ENCODE peak calls at places on chromosome 15, in five cellular contexts. E is small intestine; S is mucosa of descending colon; M is fibroblast of lung; K is CD8-positive, alpha-beta T cell. O is an unnamed sample.

GRCh38 chr15:92619380-92620101 is 36.0 kb downstream of the FAM174B start:
- DNase-seq in K (no peak), E (no peak), S (no peak), M (peak; percentile 89), O (peak; percentile 67)

GRCh38 chr15:66703540-66703941 is 1.5 kb downstream of the SMAD6 start:
- DNase-seq in M (peak; percentile 39), S (peak; percentile 66), K (no peak), E (no peak), O (no peak)

GRCh38 chr15:99139276-99139675 is 34.4 kb downstream of the SYNM start:
- DNase-seq in E (no peak), M (no peak), S (no peak), K (no peak), O (no peak)

GRCh38 chr15:75031773-75032302 is 8.4 kb downstream of the PPCDC start:
- DNase-seq in K (no peak), E (no peak), S (no peak), M (no peak), O (no peak)

GRCh38 chr15:57329582-57330367 is 46.5 kb upstream of the CGNL1 start:
- DNase-seq in S (no peak), E (no peak), M (no peak), K (no peak), O (no peak)

GRCh38 chr15:51382787-51383186 is 41.3 kb downstream of the GLDN start:
- DNase-seq in E (peak; percentile 18), S (no peak), K (no peak), M (peak; percentile 61), O (no peak)

GRCh38 chr15:41894791-41895463 is 1.1 kb upstream of the SPTBN5 start:
- DNase-seq in E (peak; percentile 57), S (peak; percentile 89), K (peak; percentile 88), M (peak; percentile 68), O (peak; percentile 13)

GRCh38 chr15:31379042-31379441 is 52.4 kb downstream of the KLF13 start:
- DNase-seq in E (no peak), S (no peak), K (no peak), M (no peak), O (no peak)

GRCh38 chr15:62857411-62857853 is 185.1 kb upstream of the TPM1 start:
- DNase-seq in S (no peak), E (no peak), K (no peak), M (no peak), O (no peak)

GRCh38 chr15:89125038-89125826 is 37.0 kb downstream of the ABHD2 start:
- DNase-seq in K (no peak), M (no peak), S (no peak), E (no peak), O (no peak)

GRCh38 chr15:100123611-100124010 is 218.2 kb downstream of the ADAMTS17 start:
- DNase-seq in S (no peak), K (no peak), M (peak; percentile 28), E (no peak), O (no peak)

GRCh38 chr15:79442911-79443310 is 10.8 kb downstream of the MINAR1 start:
- DNase-seq in K (no peak), M (no peak), S (no peak), E (no peak), O (no peak)

GRCh38 chr15:88299502-88299901 is 43.0 kb upstream of the NTRK3 start:
- DNase-seq in E (no peak), K (no peak), M (no peak), S (no peak), O (no peak)

GRCh38 chr15:76160426-76161152 is 100.8 kb downstream of the TMEM266 start:
- DNase-seq in S (no peak), E (no peak), M (no peak), K (no peak), O (no peak)

GRCh38 chr15:76158250-76158649 is 98.5 kb downstream of the TMEM266 start:
- DNase-seq in K (no peak), S (no peak), E (no peak), M (no peak), O (peak; percentile 84)

GRCh38 chr15:76159282-76159681 is 99.5 kb downstream of the TMEM266 start:
- DNase-seq in M (no peak), E (no peak), S (no peak), K (no peak), O (no peak)

GRCh38 chr15:76161153-76162049 is 101.6 kb downstream of the TMEM266 start:
- DNase-seq in M (peak; percentile 24), S (no peak), K (no peak), E (no peak), O (no peak)

GRCh38 chr15:76158815-76159214 is 99.0 kb downstream of the TMEM266 start:
- DNase-seq in M (no peak), S (no peak), K (no peak), E (no peak), O (no peak)
- H3K4me3 ChIP-seq in M (no peak overlapping the region), S (no peak overlapping the region), K (no peak overlapping the region), E (no peak overlapping the region), O (no peak overlapping the region)

DNA sequence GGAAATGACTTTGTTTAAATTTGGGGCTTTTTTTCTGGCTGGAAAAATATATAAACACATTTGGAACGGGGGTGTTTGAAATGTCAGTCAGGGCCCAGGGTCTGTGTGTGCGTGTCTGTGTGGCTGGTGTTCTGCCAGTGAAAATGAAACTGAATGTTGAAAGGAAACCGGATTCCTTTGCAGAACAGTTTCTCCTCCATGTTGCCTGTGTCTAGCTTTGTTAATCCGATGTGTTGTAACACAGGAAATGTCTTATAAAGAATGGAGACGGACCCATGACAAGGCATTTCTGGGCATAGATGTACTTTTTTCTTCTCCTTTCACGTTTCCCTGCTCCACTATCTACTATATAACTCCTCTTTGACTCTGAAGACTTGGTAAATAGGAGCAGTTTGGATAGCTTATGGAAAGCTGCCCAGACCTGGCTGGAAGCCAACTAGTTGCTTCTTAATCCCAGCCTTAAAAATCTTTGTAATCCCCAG is 2.8 kb downstream of the SQOR start:
- DNase-seq in S (no peak), K (no peak), E (peak; percentile 86), M (peak; percentile 98), O (peak; percentile 81)
- H3K4me3 ChIP-seq in S (no peak overlapping the region), K (peak overlapping the region; percentile 23), E (no peak overlapping the region), M (peak overlapping the region; percentile 41), O (no peak overlapping the region)

GRCh38 chr15:78069052-78069414 is 8.5 kb downstream of the TBC1D2B start:
- DNase-seq in E (no peak), K (no peak), M (no peak), S (no peak), O (no peak)
- H3K4me3 ChIP-seq in E (no peak overlapping the region), K (peak overlapping the region; percentile 25), M (no peak overlapping the region), S (no peak overlapping the region), O (no peak overlapping the region)

GRCh38 chr15:50109086-50109987 is 9.7 kb downstream of the ATP8B4 start:
- DNase-seq in K (no peak), E (no peak), M (peak; percentile 23), S (no peak), O (no peak)

GRCh38 chr15:50116477-50116876 is 2.6 kb downstream of the ATP8B4 start:
- DNase-seq in M (peak; percentile 57), E (no peak), S (no peak), K (no peak), O (no peak)

GRCh38 chr15:50114381-50114780 is 4.7 kb downstream of the ATP8B4 start:
- DNase-seq in E (no peak), S (peak; percentile 51), K (no peak), M (no peak), O (no peak)

GRCh38 chr15:50113187-50113505 is 5.9 kb downstream of the ATP8B4 start:
- DNase-seq in E (no peak), K (no peak), S (no peak), M (no peak), O (no peak)

DNA sequence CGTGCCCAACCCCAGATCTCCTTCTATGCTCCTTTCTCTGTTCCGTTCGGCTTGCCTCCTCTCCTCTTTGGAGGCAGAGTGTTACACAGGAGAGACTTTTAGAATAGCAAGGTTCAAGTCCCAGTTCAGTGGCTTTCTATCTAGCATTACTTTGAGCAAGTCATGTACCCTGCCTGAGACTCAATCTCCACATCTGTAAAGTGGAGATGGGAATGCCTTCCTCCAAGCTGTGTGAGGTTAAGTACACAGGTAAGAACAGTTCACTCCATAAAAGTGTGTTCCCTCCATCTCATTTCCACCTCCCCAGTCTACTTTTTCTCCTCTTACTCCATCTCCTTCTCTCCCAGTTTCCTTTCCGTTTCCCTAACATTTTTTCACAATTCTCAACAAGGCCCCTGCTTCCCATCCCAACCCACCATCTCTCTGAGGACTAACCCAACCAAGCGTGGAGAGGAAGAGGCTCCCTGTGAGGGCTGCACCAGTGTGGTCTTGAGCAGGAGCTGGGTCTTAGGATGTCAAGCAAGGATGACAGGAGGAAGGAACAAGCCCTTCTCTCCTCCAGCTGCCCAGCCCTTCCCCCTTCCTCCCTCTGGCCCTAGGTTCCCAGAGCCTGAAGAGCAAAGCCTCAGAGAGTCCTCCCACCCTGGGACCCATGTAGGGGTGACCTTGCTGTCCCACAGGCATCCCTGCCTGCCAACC is 6.4 kb downstream of the ATP8B4 start:
- DNase-seq in K (no peak), S (no peak), M (no peak), E (no peak), O (no peak)
- H3K4me3 ChIP-seq in K (no peak overlapping the region), S (no peak overlapping the region), M (no peak overlapping the region), E (no peak overlapping the region), O (no peak overlapping the region)

O was measured in BJ.